ENCODE peak calls at places on chromosomes 7 and 10, in eight cellular contexts. One of them, this sample, is unnamed.

GRCh38 chr7:106779877-106780276 is 85.2 kb upstream of the PIK3CG start:
- DNase-seq in lower lobe of right lung: no peak
- DNase-seq in GM12891: no peak
- DNase-seq in stimulated activated CD8-positive, alpha-beta memory T cell treated with anti-CD3 and anti-CD28 coated beads, Interleukin-4, amount 100 ng/mL, for 24 hours: no peak
- DNase-seq in nucleus accumbens: no peak
- DNase-seq in IMR-90: no peak
- DNase-seq in smooth muscle cell of the brain vasculature: no peak
- DNase-seq in K562: peak
- DNase-seq in this sample: no peak

GRCh38 chr7:131249003-131249402 is 78.7 kb upstream of the MKLN1 start:
- DNase-seq in K562: no peak
- DNase-seq in GM12891: no peak
- DNase-seq in IMR-90: peak
- DNase-seq in lower lobe of right lung: peak
- DNase-seq in smooth muscle cell of the brain vasculature: peak
- DNase-seq in nucleus accumbens: no peak
- DNase-seq in stimulated activated CD8-positive, alpha-beta memory T cell treated with anti-CD3 and anti-CD28 coated beads, Interleukin-4, amount 100 ng/mL, for 24 hours: no peak
- DNase-seq in this sample: peak

GRCh38 chr7:131502810-131503545 is 53.5 kb downstream of the PODXL start:
- DNase-seq in lower lobe of right lung: no peak
- DNase-seq in K562: no peak
- DNase-seq in IMR-90: peak
- DNase-seq in smooth muscle cell of the brain vasculature: peak
- DNase-seq in GM12891: no peak
- DNase-seq in stimulated activated CD8-positive, alpha-beta memory T cell treated with anti-CD3 and anti-CD28 coated beads, Interleukin-4, amount 100 ng/mL, for 24 hours: no peak
- DNase-seq in nucleus accumbens: no peak
- DNase-seq in this sample: peak

GRCh38 chr10:26799342-26799741 is 61.4 kb downstream of the ABI1 start:
- DNase-seq in stimulated activated CD8-positive, alpha-beta memory T cell treated with anti-CD3 and anti-CD28 coated beads, Interleukin-4, amount 100 ng/mL, for 24 hours: no peak
- DNase-seq in K562: no peak
- DNase-seq in nucleus accumbens: no peak
- DNase-seq in smooth muscle cell of the brain vasculature: no peak
- DNase-seq in IMR-90: no peak
- DNase-seq in GM12891: no peak
- DNase-seq in lower lobe of right lung: no peak
- DNase-seq in this sample: no peak

GRCh38 chr7:11182736-11183135 is 209.1 kb downstream of the PHF14 start:
- DNase-seq in K562: no peak
- DNase-seq in smooth muscle cell of the brain vasculature: no peak
- DNase-seq in IMR-90: peak
- DNase-seq in stimulated activated CD8-positive, alpha-beta memory T cell treated with anti-CD3 and anti-CD28 coated beads, Interleukin-4, amount 100 ng/mL, for 24 hours: no peak
- DNase-seq in GM12891: no peak
- DNase-seq in lower lobe of right lung: no peak
- DNase-seq in nucleus accumbens: no peak
- DNase-seq in this sample: no peak

GRCh38 chr7:71942115-71942514 is 470.0 kb downstream of the CALN1 start:
- DNase-seq in lower lobe of right lung: no peak
- DNase-seq in K562: no peak
- DNase-seq in nucleus accumbens: no peak
- DNase-seq in stimulated activated CD8-positive, alpha-beta memory T cell treated with anti-CD3 and anti-CD28 coated beads, Interleukin-4, amount 100 ng/mL, for 24 hours: no peak
- DNase-seq in IMR-90: no peak
- DNase-seq in smooth muscle cell of the brain vasculature: no peak
- DNase-seq in GM12891: no peak
- DNase-seq in this sample: no peak

GRCh38 chr7:6026917-6027316 is 4.3 kb upstream of the ANKRD61 start:
- DNase-seq in K562: no peak
- DNase-seq in IMR-90: no peak
- DNase-seq in smooth muscle cell of the brain vasculature: no peak
- DNase-seq in lower lobe of right lung: no peak
- DNase-seq in GM12891: no peak
- DNase-seq in nucleus accumbens: no peak
- DNase-seq in stimulated activated CD8-positive, alpha-beta memory T cell treated with anti-CD3 and anti-CD28 coated beads, Interleukin-4, amount 100 ng/mL, for 24 hours: no peak
- DNase-seq in this sample: no peak

GRCh38 chr7:100465702-100466311 is 1.7 kb upstream of the SPACDR start:
- DNase-seq in IMR-90: peak
- DNase-seq in K562: peak
- DNase-seq in nucleus accumbens: peak
- DNase-seq in lower lobe of right lung: peak
- DNase-seq in stimulated activated CD8-positive, alpha-beta memory T cell treated with anti-CD3 and anti-CD28 coated beads, Interleukin-4, amount 100 ng/mL, for 24 hours: no peak
- DNase-seq in GM12891: no peak
- DNase-seq in smooth muscle cell of the brain vasculature: peak
- DNase-seq in this sample: no peak

GRCh38 chr10:132111871-132112341 is 46.2 kb downstream of the JAKMIP3 start:
- DNase-seq in smooth muscle cell of the brain vasculature: no peak
- DNase-seq in lower lobe of right lung: peak
- DNase-seq in GM12891: no peak
- DNase-seq in nucleus accumbens: no peak
- DNase-seq in IMR-90: no peak
- DNase-seq in stimulated activated CD8-positive, alpha-beta memory T cell treated with anti-CD3 and anti-CD28 coated beads, Interleukin-4, amount 100 ng/mL, for 24 hours: no peak
- DNase-seq in K562: no peak
- DNase-seq in this sample: no peak

GRCh38 chr10:116767235-116767634 is 24.9 kb upstream of the HSPA12A start:
- DNase-seq in lower lobe of right lung: no peak
- DNase-seq in GM12891: no peak
- DNase-seq in IMR-90: no peak
- DNase-seq in K562: no peak
- DNase-seq in smooth muscle cell of the brain vasculature: no peak
- DNase-seq in stimulated activated CD8-positive, alpha-beta memory T cell treated with anti-CD3 and anti-CD28 coated beads, Interleukin-4, amount 100 ng/mL, for 24 hours: no peak
- DNase-seq in nucleus accumbens: no peak
- DNase-seq in this sample: no peak

GRCh38 chr10:54402576-54402975 is 398.5 kb downstream of the PCDH15 start:
- DNase-seq in nucleus accumbens: no peak
- DNase-seq in IMR-90: peak
- DNase-seq in smooth muscle cell of the brain vasculature: no peak
- DNase-seq in stimulated activated CD8-positive, alpha-beta memory T cell treated with anti-CD3 and anti-CD28 coated beads, Interleukin-4, amount 100 ng/mL, for 24 hours: no peak
- DNase-seq in GM12891: no peak
- DNase-seq in K562: no peak
- DNase-seq in lower lobe of right lung: no peak
- DNase-seq in this sample: no peak

GRCh38 chr10:13659887-13660544 is 73.3 kb downstream of the PRPF18 start:
- DNase-seq in stimulated activated CD8-positive, alpha-beta memory T cell treated with anti-CD3 and anti-CD28 coated beads, Interleukin-4, amount 100 ng/mL, for 24 hours: peak
- DNase-seq in smooth muscle cell of the brain vasculature: no peak
- DNase-seq in IMR-90: peak
- DNase-seq in K562: peak
- DNase-seq in lower lobe of right lung: peak
- DNase-seq in nucleus accumbens: peak
- DNase-seq in GM12891: peak
- DNase-seq in this sample: peak

GRCh38 chr7:88322151-88322550 is 15.5 kb upstream of the STEAP4 start:
- DNase-seq in GM12891: no peak
- DNase-seq in stimulated activated CD8-positive, alpha-beta memory T cell treated with anti-CD3 and anti-CD28 coated beads, Interleukin-4, amount 100 ng/mL, for 24 hours: no peak
- DNase-seq in lower lobe of right lung: no peak
- DNase-seq in IMR-90: no peak
- DNase-seq in K562: no peak
- DNase-seq in nucleus accumbens: no peak
- DNase-seq in smooth muscle cell of the brain vasculature: no peak
- DNase-seq in this sample: no peak

GRCh38 chr10:120945801-120946302 is 94.7 kb downstream of the WDR11 start:
- DNase-seq in K562: no peak
- DNase-seq in nucleus accumbens: peak
- DNase-seq in smooth muscle cell of the brain vasculature: no peak
- DNase-seq in IMR-90: no peak
- DNase-seq in GM12891: no peak
- DNase-seq in lower lobe of right lung: peak
- DNase-seq in stimulated activated CD8-positive, alpha-beta memory T cell treated with anti-CD3 and anti-CD28 coated beads, Interleukin-4, amount 100 ng/mL, for 24 hours: no peak
- DNase-seq in this sample: no peak

GRCh38 chr7:74197449-74198108 is 12.2 kb upstream of the LAT2 start:
- DNase-seq in smooth muscle cell of the brain vasculature: no peak
- DNase-seq in IMR-90: no peak
- DNase-seq in GM12891: no peak
- DNase-seq in lower lobe of right lung: no peak
- DNase-seq in stimulated activated CD8-positive, alpha-beta memory T cell treated with anti-CD3 and anti-CD28 coated beads, Interleukin-4, amount 100 ng/mL, for 24 hours: no peak
- DNase-seq in nucleus accumbens: no peak
- DNase-seq in K562: no peak
- DNase-seq in this sample: no peak

GRCh38 chr10:87740232-87740631 is 77.8 kb downstream of the ATAD1 start:
- DNase-seq in nucleus accumbens: no peak
- DNase-seq in K562: no peak
- DNase-seq in GM12891: no peak
- DNase-seq in lower lobe of right lung: no peak
- DNase-seq in IMR-90: peak
- DNase-seq in stimulated activated CD8-positive, alpha-beta memory T cell treated with anti-CD3 and anti-CD28 coated beads, Interleukin-4, amount 100 ng/mL, for 24 hours: no peak
- DNase-seq in smooth muscle cell of the brain vasculature: no peak
- DNase-seq in this sample: no peak

This sample was measured in tibial nerve.